ENCODE peak calls at places on chromosomes 5 and 9, in nine cellular contexts. K is cardiac muscle cell, J is nephron progenitor cell, E is mucosa of descending colon, O is IMR-90, I is SK-N-SH, C is HL-60, H is MCF 10A, Y is endothelial cell. D is an unnamed sample.

GRCh38 chr5:144247131-144247530 is 76.5 kb downstream of the KCTD16 start:
- DNase-seq in K (peak), J (peak), E (no peak), O (no peak), I (peak), C (no peak), H (no peak), Y (no peak), D (no peak)

GRCh38 chr5:142304013-142304701 is 20.7 kb downstream of the SPRY4 start:
- DNase-seq in K (no peak), J (no peak), E (peak), O (peak), I (no peak), C (no peak), H (no peak), Y (no peak), D (no peak)

GRCh38 chr9:8872802-8873201 is 1073.2 kb upstream of the DMAC1 start:
- DNase-seq in K (no peak), J (no peak), E (no peak), O (no peak), I (no peak), C (no peak), H (no peak), Y (no peak), D (no peak)

GRCh38 chr9:86575825-86576488 is 221.7 kb upstream of the TUT7 start:
- DNase-seq in K (no peak), J (no peak), E (no peak), O (no peak), I (no peak), C (no peak), H (no peak), Y (no peak), D (no peak)

GRCh38 chr5:68122439-68122906 is 93.1 kb upstream of the PIK3R1 start:
- DNase-seq in K (no peak), J (no peak), E (peak), O (no peak), I (no peak), C (no peak), H (no peak), Y (no peak), D (no peak)

GRCh38 chr5:107670927-107671741 is at the start of gene EFNA5:
- DNase-seq in K (peak), J (peak), E (peak), O (peak), I (peak), C (no peak), H (peak), Y (peak), D (no peak)

GRCh38 chr9:96129698-96130097 is 172.3 kb downstream of the HSD17B3 start:
- DNase-seq in K (no peak), J (no peak), E (no peak), O (no peak), I (peak), C (no peak), H (no peak), Y (peak), D (no peak)

GRCh38 chr5:98214240-98215051 is 559.0 kb upstream of the RGMB start:
- DNase-seq in K (no peak), J (no peak), E (no peak), O (peak), I (no peak), C (no peak), H (no peak), Y (no peak), D (no peak)

GRCh38 chr5:33032161-33033085 is 321.3 kb downstream of the NPR3 start:
- DNase-seq in K (no peak), J (no peak), E (no peak), O (peak), I (no peak), C (no peak), H (no peak), Y (no peak), D (no peak)

GRCh38 chr9:91693226-91693625 is 256.8 kb downstream of the ROR2 start:
- DNase-seq in K (no peak), J (no peak), E (no peak), O (no peak), I (no peak), C (no peak), H (peak), Y (no peak), D (no peak)

GRCh38 chr5:59817536-59817935 is 76.0 kb downstream of the PDE4D start:
- DNase-seq in K (no peak), J (no peak), E (no peak), O (no peak), I (no peak), C (no peak), H (no peak), Y (no peak), D (no peak)

GRCh38 chr9:129143461-129143927 is 32.3 kb downstream of the PTPA start:
- DNase-seq in K (peak), J (peak), E (peak), O (peak), I (no peak), C (no peak), H (peak), Y (peak), D (no peak)

GRCh38 chr9:693460-694390 is 147.8 kb upstream of the DMRT1 start:
- DNase-seq in K (no peak), J (no peak), E (peak), O (peak), I (no peak), C (no peak), H (peak), Y (no peak), D (no peak)

GRCh38 chr9:10268500-10269485 is 344.0 kb downstream of the PTPRD start:
- DNase-seq in K (peak), J (peak), E (peak), O (peak), I (peak), C (no peak), H (peak), Y (peak), D (no peak)

GRCh38 chr9:14062449-14063187 is 251.3 kb downstream of the NFIB start:
- DNase-seq in K (no peak), J (no peak), E (no peak), O (peak), I (peak), C (no peak), H (no peak), Y (no peak), D (no peak)

GRCh38 chr9:37944266-37944650 is 40.3 kb upstream of the SLC25A51 start:
- DNase-seq in K (no peak), J (no peak), E (no peak), O (no peak), I (no peak), C (no peak), H (peak), Y (no peak), D (no peak)

GRCh38 chr5:78004559-78004958 is 228.4 kb upstream of the TBCA start:
- DNase-seq in K (no peak), J (no peak), E (no peak), O (peak), I (no peak), C (no peak), H (no peak), Y (no peak), D (no peak)

GRCh38 chr5:37735649-37736347 is 104.0 kb downstream of the GDNF start:
- DNase-seq in K (no peak), J (peak), E (no peak), O (peak), I (no peak), C (no peak), H (no peak), Y (no peak), D (no peak)

GRCh38 chr5:16902846-16903245 is 33.2 kb downstream of the MYO10 start:
- DNase-seq in K (peak), J (no peak), E (no peak), O (no peak), I (no peak), C (no peak), H (peak), Y (no peak), D (no peak)

GRCh38 chr9:108708448-108708847 is 147.3 kb downstream of the ACTL7B start:
- DNase-seq in K (no peak), J (no peak), E (no peak), O (no peak), I (no peak), C (no peak), H (no peak), Y (no peak), D (no peak)

GRCh38 chr5:179306191-179307005 is 38.9 kb downstream of the ADAMTS2 start:
- DNase-seq in K (no peak), J (no peak), E (no peak), O (peak), I (no peak), C (no peak), H (peak), Y (no peak), D (no peak)

GRCh38 chr5:162068412-162068811 is 839 bp downstream of the GABRG2 start:
- DNase-seq in K (peak), J (peak), E (peak), O (no peak), I (peak), C (no peak), H (peak), Y (peak), D (no peak)

GRCh38 chr5:111697881-111698757 is 58.9 kb downstream of the NREP start:
- DNase-seq in K (peak), J (no peak), E (no peak), O (peak), I (no peak), C (no peak), H (peak), Y (peak), D (no peak)

GRCh38 chr5:160793500-160793899 is 58.5 kb downstream of the ATP10B start:
- DNase-seq in K (no peak), J (no peak), E (no peak), O (no peak), I (no peak), C (no peak), H (no peak), Y (no peak), D (no peak)

GRCh38 chr9:36149197-36149596 is 12.7 kb downstream of the GLIPR2 start:
- DNase-seq in K (no peak), J (no peak), E (no peak), O (peak), I (peak), C (no peak), H (peak), Y (no peak), D (no peak)

GRCh38 chr9:92725266-92725545 is 39.4 kb downstream of the BICD2 start:
- DNase-seq in K (no peak), J (no peak), E (peak), O (no peak), I (no peak), C (no peak), H (no peak), Y (no peak), D (no peak)

GRCh38 chr5:121171834-121172233 is 679.8 kb upstream of the FTMT start:
- DNase-seq in K (no peak), J (no peak), E (no peak), O (no peak), I (no peak), C (no peak), H (no peak), Y (no peak), D (no peak)

GRCh38 chr9:114894801-114895433 is 35.5 kb downstream of the TNFSF8 start:
- DNase-seq in K (no peak), J (no peak), E (no peak), O (peak), I (no peak), C (peak), H (peak), Y (peak), D (no peak)

GRCh38 chr5:78221964-78222451 is 72.5 kb downstream of the AP3B1 start:
- DNase-seq in K (no peak), J (no peak), E (no peak), O (peak), I (no peak), C (no peak), H (peak), Y (no peak), D (peak)

GRCh38 chr5:134247411-134247810 is 21.5 kb upstream of the PPP2CA start:
- DNase-seq in K (no peak), J (no peak), E (no peak), O (peak), I (no peak), C (no peak), H (peak), Y (no peak), D (no peak)

GRCh38 chr5:76082790-76083554 is at the start of gene SV2C:
- DNase-seq in K (peak), J (peak), E (peak), O (no peak), I (peak), C (no peak), H (no peak), Y (peak), D (no peak)

GRCh38 chr9:131530546-131530929 is 525 bp downstream of the UCK1 start:
- DNase-seq in K (peak), J (peak), E (peak), O (peak), I (peak), C (no peak), H (peak), Y (peak), D (no peak)

GRCh38 chr5:12277504-12278192 is 373.4 kb upstream of the CTNND2 start:
- DNase-seq in K (no peak), J (no peak), E (no peak), O (no peak), I (no peak), C (no peak), H (no peak), Y (no peak), D (no peak)

GRCh38 chr5:12270914-12271313 is 366.7 kb upstream of the CTNND2 start:
- DNase-seq in K (no peak), J (no peak), E (no peak), O (no peak), I (no peak), C (no peak), H (no peak), Y (no peak), D (no peak)

GRCh38 chr5:12269164-12269563 is 364.9 kb upstream of the CTNND2 start:
- DNase-seq in K (no peak), J (no peak), E (no peak), O (no peak), I (no peak), C (no peak), H (no peak), Y (no peak), D (no peak)

GRCh38 chr5:12274236-12274635 is 370.0 kb upstream of the CTNND2 start:
- DNase-seq in K (no peak), J (no peak), E (no peak), O (no peak), I (no peak), C (no peak), H (no peak), Y (no peak), D (no peak)

GRCh38 chr5:12272389-12272788 is 368.1 kb upstream of the CTNND2 start:
- DNase-seq in K (peak), J (no peak), E (no peak), O (no peak), I (no peak), C (no peak), H (peak), Y (peak), D (no peak)
- TF ChIP-seq CTCF in K (no peak), J (peak), E (no peak), O (no peak), I (no peak), C (no peak), H (no peak), Y (no peak), D (no peak)

GRCh38 chr9:136118367-136119258 is at the start of gene TMEM250:
- DNase-seq in K (peak), J (peak), E (peak), O (peak), I (peak), C (peak), H (peak), Y (peak), D (peak)
- TF ChIP-seq CTCF in K (no peak), J (no peak), E (no peak), O (peak), I (no peak), C (no peak), H (no peak), Y (peak), D (no peak)

GRCh38 chr9:120820095-120820494 is 22.6 kb downstream of the PSMD5 start:
- DNase-seq in K (no peak), J (no peak), E (no peak), O (no peak), I (no peak), C (no peak), H (no peak), Y (no peak), D (no peak)

DNA sequence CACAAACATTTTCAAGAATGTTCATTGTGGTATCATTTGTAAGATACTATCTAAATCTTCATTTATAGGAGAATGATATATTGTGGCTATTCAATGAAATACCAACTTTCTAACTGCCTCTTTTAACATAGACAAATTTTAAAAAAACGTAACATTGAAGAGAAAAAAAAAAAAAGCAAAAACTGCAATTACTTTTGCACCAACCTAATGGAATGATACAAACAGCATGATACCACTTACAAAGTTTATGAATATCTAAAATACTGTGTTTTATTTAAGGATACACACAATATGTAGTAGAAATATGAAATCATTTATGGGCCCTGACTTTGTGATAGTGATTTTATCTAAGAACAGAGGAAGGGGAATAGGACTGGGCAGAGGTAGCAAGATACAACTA is 24.1 kb downstream of the PSMD5 start:
- DNase-seq in K (no peak), J (no peak), E (no peak), O (no peak), I (no peak), C (no peak), H (no peak), Y (no peak), D (no peak)
- TF ChIP-seq CTCF in K (no peak), J (no peak), E (no peak), O (no peak), I (no peak), C (no peak), H (no peak), Y (no peak), D (no peak)

GRCh38 chr5:177524941-177525655 is 8.3 kb upstream of the DDX41 start:
- DNase-seq in K (no peak), J (no peak), E (no peak), O (no peak), I (no peak), C (no peak), H (no peak), Y (no peak), D (no peak)
- TF ChIP-seq CTCF in K (peak), J (no peak), E (no peak), O (no peak), I (no peak), C (no peak), H (no peak), Y (no peak), D (no peak)

D was measured in activated B cell treated with CpG ODN at 0.5 μM for 24 hours.